ENCODE peak calls at places on chromosomes 5 and 9, in four cellular contexts. A is uterus; S is CD4-positive, alpha-beta T cell; B is AG10803. M is an unnamed sample.

GRCh38 chr9:89362647-89363310 is 44.5 kb downstream of the SECISBP2 start:
- DNase-seq in B (no peak), S (no peak), A (no peak), M (no peak)

GRCh38 chr9:79026311-79026710 is 545.5 kb upstream of the TLE4 start:
- DNase-seq in A (no peak), B (peak), S (no peak), M (no peak)

GRCh38 chr9:93577940-93578682 is 1.7 kb downstream of the PHF2 start:
- DNase-seq in B (no peak), S (no peak), A (no peak), M (no peak)

GRCh38 chr5:43363445-43364152 is 48.6 kb downstream of the CCL28 start:
- DNase-seq in B (no peak), A (no peak), S (no peak), M (no peak)

GRCh38 chr5:177133119-177133844 is at the start of gene NSD1:
- DNase-seq in S (peak), A (peak), B (peak), M (peak)

GRCh38 chr9:2559212-2560152 is 62.1 kb upstream of the VLDLR start:
- DNase-seq in B (peak), S (no peak), A (peak), M (no peak)

GRCh38 chr5:36305571-36306326 is 4.0 kb upstream of the RANBP3L start:
- DNase-seq in A (peak), B (peak), S (no peak), M (no peak)

GRCh38 chr9:20508242-20508641 is 114.1 kb downstream of the MLLT3 start:
- DNase-seq in A (no peak), B (no peak), S (no peak), M (no peak)

GRCh38 chr5:170481839-170482238 is 22.0 kb upstream of the KCNIP1 start:
- DNase-seq in A (no peak), B (no peak), S (no peak), M (no peak)

GRCh38 chr9:134971196-134971595 is 53.5 kb upstream of the FCN1 start:
- DNase-seq in A (no peak), S (no peak), B (no peak), M (peak)

GRCh38 chr5:13524931-13525330 is 419.6 kb downstream of the DNAH5 start:
- DNase-seq in S (no peak), B (no peak), A (no peak), M (no peak)

GRCh38 chr5:138610468-138611294 is 35.5 kb upstream of the HSPA9 start:
- DNase-seq in S (no peak), B (no peak), A (peak), M (no peak)

GRCh38 chr9:136564379-136564988 is 18.6 kb upstream of the NOTCH1 start:
- DNase-seq in B (peak), S (no peak), A (peak), M (peak)

GRCh38 chr9:123761905-123762605 is 167.9 kb downstream of the DENND1A start:
- DNase-seq in A (no peak), B (peak), S (no peak), M (no peak)

GRCh38 chr5:34603378-34603777 is 52.8 kb upstream of the RAI14 start:
- DNase-seq in B (no peak), S (no peak), A (no peak), M (no peak)

GRCh38 chr5:179553875-179554274 is 3.5 kb downstream of the RUFY1 start:
- DNase-seq in B (peak), A (no peak), S (no peak), M (no peak)

GRCh38 chr5:133365738-133366137 is 246.6 kb downstream of the FSTL4 start:
- DNase-seq in B (no peak), A (no peak), S (no peak), M (no peak)

GRCh38 chr9:129569506-129570449 is 51.1 kb downstream of the C9orf50 start:
- DNase-seq in A (no peak), S (no peak), B (peak), M (no peak)

GRCh38 chr5:1465966-1466471 is 20.8 kb upstream of the SLC6A3 start:
- DNase-seq in B (no peak), S (no peak), A (no peak), M (no peak)

GRCh38 chr5:68343421-68343826 is 127.9 kb downstream of the PIK3R1 start:
- DNase-seq in B (peak), A (peak), S (no peak), M (no peak)

GRCh38 chr9:120513825-120514598 is 66.0 kb downstream of the CDK5RAP2 start:
- DNase-seq in A (no peak), B (no peak), S (no peak), M (no peak)

GRCh38 chr5:1019001-1019651 is 10.5 kb downstream of the NKD2 start:
- DNase-seq in B (no peak), S (no peak), A (no peak), M (no peak)

GRCh38 chr5:124902097-124902821 is 155.8 kb upstream of the ZNF608 start:
- DNase-seq in A (no peak), S (no peak), B (peak), M (peak)

GRCh38 chr9:108397286-108397685 is 458.5 kb downstream of the ACTL7B start:
- DNase-seq in A (no peak), S (no peak), B (no peak), M (no peak)

GRCh38 chr5:59358497-59358896 is 535.0 kb downstream of the PDE4D start:
- DNase-seq in A (peak), B (no peak), S (no peak), M (no peak)

GRCh38 chr5:17411436-17411835 is 86.6 kb upstream of the TAF11L2 start:
- DNase-seq in A (no peak), B (peak), S (no peak), M (no peak)

GRCh38 chr5:12162863-12163262 is 258.6 kb upstream of the CTNND2 start:
- DNase-seq in B (no peak), S (no peak), A (no peak), M (no peak)

GRCh38 chr5:96718635-96719077 is 56.5 kb downstream of the CAST start:
- DNase-seq in B (no peak), A (peak), S (no peak), M (no peak)

GRCh38 chr5:71653119-71653518 is 66.0 kb upstream of the CARTPT start:
- DNase-seq in A (peak), B (peak), S (no peak), M (no peak)

GRCh38 chr9:2486988-2487387 is 134.6 kb upstream of the VLDLR start:
- DNase-seq in S (no peak), B (no peak), A (no peak), M (no peak)

GRCh38 chr5:169286572-169287325 is 14.2 kb downstream of the SLIT3 start:
- DNase-seq in S (no peak), B (peak), A (peak), M (no peak)

GRCh38 chr9:129624168-129624759 is 1.7 kb upstream of the NTMT1 start:
- DNase-seq in B (peak), S (peak), A (no peak), M (no peak)

GRCh38 chr5:40755407-40756365 is at the start of gene TTC33:
- DNase-seq in S (peak), A (peak), B (peak), M (peak)

GRCh38 chr5:92749943-92750342 is 831.1 kb downstream of the NR2F1-AS1 start:
- DNase-seq in S (no peak), B (no peak), A (no peak), M (no peak)

GRCh38 chr9:90898229-90898628 is 96.6 kb downstream of the SYK start:
- DNase-seq in A (no peak), B (no peak), S (no peak), M (no peak)

GRCh38 chr5:34959323-34959722 is 30.0 kb downstream of the DNAJC21 start:
- DNase-seq in S (no peak), B (peak), A (no peak), M (no peak)

GRCh38 chr5:143023447-143024096 is 253.4 kb downstream of the ARHGAP26 start:
- DNase-seq in B (no peak), A (peak), S (no peak), M (no peak)

GRCh38 chr5:141783599-141784296 is 94.5 kb downstream of the PCDH1 start:
- DNase-seq in A (no peak), B (no peak), S (no peak), M (no peak)

GRCh38 chr5:113510836-113511451 is 2.5 kb upstream of the YTHDC2 start:
- DNase-seq in B (peak), S (no peak), A (no peak), M (no peak)

GRCh38 chr5:113508756-113509155 is 4.7 kb upstream of the YTHDC2 start:
- DNase-seq in A (no peak), S (no peak), B (no peak), M (no peak)

GRCh38 chr5:113514263-113514590 is 733 bp downstream of the YTHDC2 start:
- DNase-seq in A (no peak), B (no peak), S (no peak), M (no peak)

GRCh38 chr5:113512341-113512740 is 1.2 kb upstream of the YTHDC2 start:
- DNase-seq in B (no peak), A (no peak), S (no peak), M (no peak)

GRCh38 chr5:113513384-113514262 is at the start of gene YTHDC2:
- DNase-seq in S (peak), A (peak), B (peak), M (peak)
- TF ChIP-seq CTCF in S (peak), A (peak), B (peak), M (no peak)

GRCh38 chr9:133589454-133590227 is 19.5 kb downstream of the FAM163B start:
- DNase-seq in A (no peak), B (no peak), S (peak), M (no peak)
- TF ChIP-seq CTCF in A (peak), B (peak), S (peak), M (peak)

GRCh38 chr9:33227741-33228140 is 12.2 kb upstream of the SPINK4 start:
- DNase-seq in A (no peak), B (peak), S (no peak), M (no peak)

GRCh38 chr9:33230756-33231691 is 8.9 kb upstream of the SPINK4 start:
- DNase-seq in S (no peak), A (no peak), B (peak), M (no peak)

GRCh38 chr9:33227013-33227398 is 13.0 kb upstream of the SPINK4 start:
- DNase-seq in A (no peak), B (no peak), S (no peak), M (peak)

GRCh38 chr9:33229359-33230120 is 10.4 kb upstream of the SPINK4 start:
- DNase-seq in B (no peak), A (no peak), S (no peak), M (no peak)

DNA sequence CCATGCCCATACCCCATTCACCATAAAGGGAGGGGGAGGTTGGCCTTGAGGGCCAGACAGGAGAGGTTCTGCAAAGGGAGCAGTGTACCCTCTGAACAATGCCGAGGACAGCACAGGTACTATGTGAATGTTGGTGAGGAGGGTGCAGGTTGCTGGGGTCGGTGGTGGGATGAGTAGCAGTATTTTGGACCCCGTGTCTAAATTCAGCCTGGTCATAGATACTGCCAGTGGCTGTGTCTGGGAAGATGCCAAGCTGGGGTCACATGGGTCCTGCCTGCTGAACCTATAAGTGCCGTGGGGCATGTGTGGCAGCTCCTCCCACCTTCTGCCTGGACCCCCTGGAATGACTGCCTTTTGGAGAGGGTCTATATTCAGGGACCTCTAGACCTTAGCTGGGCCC is 11.4 kb upstream of the SPINK4 start:
- DNase-seq in A (no peak), B (no peak), S (no peak), M (no peak)
- TF ChIP-seq CTCF in A (no peak), B (no peak), S (no peak), M (no peak)

GRCh38 chr5:15571618-15572017 is 71.6 kb downstream of the FBXL7 start:
- DNase-seq in S (no peak), B (no peak), A (no peak), M (no peak)
- TF ChIP-seq CTCF in S (no peak), B (no peak), A (no peak), M (no peak)

DNA sequence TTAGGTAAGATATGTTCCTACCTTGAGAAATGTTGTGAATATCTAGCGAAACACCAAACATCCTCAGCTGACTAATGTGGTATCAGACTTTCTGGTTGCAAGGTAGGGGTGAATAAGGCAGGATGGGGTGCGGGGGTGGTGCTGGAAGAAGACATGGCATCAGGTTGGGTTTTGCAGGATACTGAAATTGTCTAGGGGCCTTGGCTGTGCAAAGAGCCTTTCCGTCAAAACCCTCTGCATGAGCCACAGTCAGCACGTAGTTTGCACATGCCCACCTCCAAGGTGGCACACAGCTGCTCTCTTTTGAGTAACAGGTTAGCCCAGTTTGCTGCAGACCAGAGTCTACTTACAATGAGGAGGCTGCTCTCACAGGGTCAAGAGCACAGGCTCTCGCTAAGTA is 42.0 kb downstream of the SFXN1 start:
- DNase-seq in S (no peak), B (no peak), A (no peak), M (no peak)
- TF ChIP-seq CTCF in S (no peak), B (no peak), A (no peak), M (no peak)

DNA sequence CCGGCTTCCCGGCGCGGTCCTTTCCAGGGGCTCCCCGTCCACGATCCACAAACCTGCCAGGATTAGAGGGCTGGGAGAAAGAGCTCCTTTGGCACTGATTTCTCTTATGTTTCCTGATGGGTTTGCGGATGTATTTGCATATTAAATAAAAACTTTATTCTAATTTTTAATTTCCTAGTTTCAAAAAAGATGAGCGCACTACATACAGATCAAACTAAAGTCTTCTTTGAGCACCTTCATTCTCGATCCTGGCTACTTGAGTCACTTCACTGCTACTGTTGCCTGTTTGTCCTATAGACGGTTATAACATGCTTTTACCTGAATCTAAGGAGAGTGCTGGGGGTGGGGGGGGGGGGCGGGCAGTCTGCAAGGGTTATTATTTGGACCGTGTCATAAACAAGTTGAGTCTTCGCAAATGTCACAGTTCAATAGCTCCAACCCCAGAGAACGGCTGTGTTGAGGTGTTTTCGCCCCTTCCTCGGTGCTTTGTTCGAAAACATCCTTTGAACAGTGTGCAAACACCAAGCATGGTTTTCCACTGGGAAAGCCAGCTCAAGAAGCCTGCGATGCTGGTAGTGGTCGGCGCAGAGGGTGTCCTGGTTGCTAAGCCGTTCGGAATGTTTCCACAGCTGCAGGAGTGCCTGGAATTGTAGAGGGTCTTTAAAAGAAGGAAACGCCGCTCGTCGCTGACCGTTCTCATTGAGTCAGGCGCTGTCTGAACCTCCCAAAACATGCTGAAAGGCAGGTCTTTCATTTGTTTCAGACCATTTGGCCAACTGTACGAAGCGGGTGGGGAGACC is 1.1 kb upstream of the STK10 start:
- DNase-seq in A (no peak), B (no peak), S (no peak), M (no peak)
- TF ChIP-seq CTCF in A (no peak), B (no peak), S (no peak), M (peak)

DNA sequence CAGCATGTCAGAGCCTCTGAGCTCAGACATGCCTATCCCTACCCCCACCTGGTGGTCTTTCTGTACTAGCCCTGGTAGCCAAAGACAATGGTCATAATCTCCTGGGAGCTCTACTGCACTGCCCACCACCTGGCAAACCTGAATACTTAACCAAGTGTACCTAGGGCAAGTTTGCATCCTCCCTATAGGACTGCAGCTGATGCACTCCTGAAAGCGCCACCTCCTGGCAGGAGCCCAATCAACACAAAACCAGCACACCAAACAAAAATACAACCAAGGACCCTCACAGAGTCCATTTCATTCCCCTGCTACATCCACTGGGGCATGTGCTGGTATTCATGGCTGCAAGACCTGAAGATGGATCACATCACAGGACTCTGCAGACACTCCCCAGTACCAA is 14.8 kb upstream of the FAM174A start:
- DNase-seq in S (no peak), A (no peak), B (no peak), M (no peak)
- TF ChIP-seq CTCF in S (no peak), A (no peak), B (no peak), M (no peak)

M was measured in CD14-positive monocyte.